ENCODE peak calls at places on chromosome 9, in six cellular contexts. N, U, J, C, O and D are unnamed samples.

GRCh38 chr9:78196258-78196657 is 39.6 kb upstream of the CEP78 start:
- DNase-seq in N (no peak), U (no peak), J (no peak), C (no peak), O (no peak), D (no peak)

GRCh38 chr9:129254566-129255287 is 76.7 kb upstream of the IER5L start:
- DNase-seq in N (no peak), U (no peak), J (no peak), C (no peak), O (no peak), D (no peak)

GRCh38 chr9:89986190-89986589 is 381.4 kb downstream of the GADD45G start:
- DNase-seq in N (no peak), U (no peak), J (no peak), C (no peak), O (no peak), D (no peak)

GRCh38 chr9:127637322-127637847 is 25.3 kb downstream of the STXBP1 start:
- DNase-seq in N (no peak), U (no peak), J (no peak), C (peak; percentile 66), O (no peak), D (no peak)

GRCh38 chr9:99019523-99020331 is 76.0 kb downstream of the COL15A1 start:
- DNase-seq in N (no peak), U (no peak), J (no peak), C (peak; percentile 99), O (no peak), D (no peak)

GRCh38 chr9:114718801-114719221 is 36.8 kb upstream of the TEX48 start:
- DNase-seq in N (no peak), U (no peak), J (peak; percentile 80), C (peak; percentile 45), O (no peak), D (no peak)

GRCh38 chr9:107905313-107906027 is 415.9 kb upstream of the KLF4 start:
- DNase-seq in N (no peak), U (no peak), J (no peak), C (no peak), O (no peak), D (no peak)

GRCh38 chr9:137308102-137308619 is 6.1 kb upstream of the NRARP start:
- DNase-seq in N (peak; percentile 56), U (peak; percentile 8), J (no peak), C (no peak), O (no peak), D (no peak)

GRCh38 chr9:126704157-126704941 is 90.6 kb downstream of the LMX1B start:
- DNase-seq in N (no peak), U (no peak), J (no peak), C (peak; percentile 47), O (no peak), D (peak; percentile 58)

GRCh38 chr9:36855443-36856315 is 178.4 kb downstream of the PAX5 start:
- DNase-seq in N (no peak), U (peak; percentile 50), J (peak; percentile 9), C (no peak), O (no peak), D (no peak)

GRCh38 chr9:37338218-37338617 is 84.3 kb upstream of the GRHPR start:
- DNase-seq in N (no peak), U (no peak), J (no peak), C (no peak), O (no peak), D (no peak)

GRCh38 chr9:130304141-130304540 is 38.6 kb downstream of the HMCN2 start:
- DNase-seq in N (no peak), U (no peak), J (no peak), C (no peak), O (no peak), D (no peak)

DNA sequence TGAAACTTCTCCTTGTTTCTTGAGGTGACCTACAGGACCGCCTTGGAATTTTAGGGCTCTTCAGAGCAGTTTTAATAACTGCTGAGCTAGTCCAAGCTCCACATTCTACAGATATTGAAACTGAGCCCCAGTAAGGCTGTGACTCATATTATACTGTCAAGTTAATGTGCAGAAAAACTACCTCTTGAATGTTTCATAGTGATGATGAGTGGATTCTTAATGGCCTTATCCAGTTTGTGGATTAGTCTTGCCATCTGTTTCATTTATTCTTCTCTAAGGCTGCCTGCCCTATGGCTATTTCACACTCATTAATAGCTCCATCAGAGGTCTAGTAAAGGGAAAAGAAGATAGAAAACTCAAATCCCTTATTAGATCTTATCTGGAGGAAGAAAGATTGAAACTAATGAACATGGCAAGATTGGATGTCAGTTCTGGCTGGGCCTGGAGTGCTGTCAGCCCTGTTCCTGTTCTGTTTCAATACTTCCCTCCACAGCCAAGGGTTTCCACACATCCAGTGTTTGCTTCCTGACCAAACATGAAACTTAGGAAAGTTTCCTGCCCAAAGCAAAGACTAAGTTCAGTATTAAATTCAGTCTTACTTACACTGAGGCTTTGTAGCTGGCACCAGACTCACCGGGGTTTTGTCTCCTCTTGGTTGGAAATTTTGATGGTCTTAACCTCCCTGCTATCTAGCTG is 215.6 kb upstream of the DMAC1 start:
- DNase-seq in N (no peak), U (no peak), J (no peak), C (no peak), O (no peak), D (no peak)
- H3K9me3 ChIP-seq in N (no peaks in the 10 kb centered on the region), U (no peaks in the 10 kb centered on the region), J (no peaks in the 10 kb centered on the region), C (no peaks in the 10 kb centered on the region), O (no peaks in the 10 kb centered on the region), D (no peaks in the 10 kb centered on the region)

DNA sequence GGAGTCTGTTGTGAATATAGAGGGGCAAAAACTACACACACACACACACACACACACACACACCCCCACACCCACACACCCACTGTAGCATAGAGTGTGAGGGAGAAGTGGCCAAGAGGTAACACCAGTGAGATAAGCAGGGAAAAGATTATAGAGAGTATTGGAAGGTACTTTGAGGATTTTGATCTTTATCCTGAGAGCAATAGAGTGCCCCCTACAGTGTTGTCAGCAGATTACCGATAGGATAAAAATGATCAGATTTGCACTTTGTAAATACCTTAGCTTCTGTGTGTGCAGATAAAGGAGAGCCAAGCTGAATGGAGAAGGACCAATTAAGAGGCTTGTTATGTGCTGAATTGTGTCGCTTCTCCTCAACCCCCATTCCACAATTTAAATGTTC is 32.3 kb downstream of the ERCC6L2 start:
- DNase-seq in N (no peak), U (no peak), J (no peak), C (no peak), O (no peak), D (no peak)
- TF ChIP-seq CTCF in N (no peak), U (no peak), J (no peak), C (no peak), O (no peak), D (no peak)

DNA sequence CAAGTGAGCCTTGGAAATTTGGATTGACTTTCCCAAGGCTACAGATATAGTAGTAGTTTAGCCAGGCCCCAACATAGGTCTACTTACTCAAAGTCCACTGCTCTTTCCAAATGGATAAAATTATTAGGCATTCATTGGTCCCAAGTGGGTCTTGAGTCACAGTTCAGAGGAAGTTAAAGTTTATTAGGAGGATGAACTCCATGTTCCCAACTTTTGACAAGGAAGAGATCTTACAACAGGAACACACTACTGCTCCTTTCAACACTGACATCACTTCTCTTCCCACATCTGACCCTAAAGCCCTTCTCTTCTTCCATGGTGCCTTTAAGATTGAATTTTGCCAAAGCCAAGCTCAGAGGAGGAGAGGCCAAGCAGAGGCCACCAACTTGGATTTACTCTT is 234.5 kb upstream of the TRIM32 start:
- DNase-seq in N (no peak), U (no peak), J (no peak), C (no peak), O (no peak), D (no peak)
- H3K9me3 ChIP-seq in N (no peaks in the 10 kb centered on the region), U (no peaks in the 10 kb centered on the region), J (peaks cover 9% of the 10 kb centered on the region), C (no peaks in the 10 kb centered on the region), O (peaks cover 7% of the 10 kb centered on the region), D (no peaks in the 10 kb centered on the region)

DNA sequence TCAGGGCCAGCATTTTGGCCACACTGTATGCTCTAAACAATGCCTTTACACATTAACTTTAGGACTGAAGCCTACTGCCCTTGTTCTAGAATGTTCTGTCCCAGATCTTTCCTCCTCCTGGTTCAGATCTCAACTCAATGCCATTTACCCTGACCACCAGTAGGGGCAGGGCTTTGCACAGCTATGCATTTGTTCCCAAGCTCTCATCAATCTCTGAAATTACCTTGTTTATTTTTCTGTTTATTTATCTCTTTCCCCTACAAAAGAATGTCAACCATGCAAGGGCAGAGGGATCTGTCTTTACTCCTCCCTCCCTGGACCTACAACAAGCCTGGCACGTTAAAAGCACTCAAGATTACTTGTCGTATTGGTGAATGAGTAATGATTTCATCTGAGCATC is 612.9 kb downstream of the BNC2 start:
- DNase-seq in N (no peak), U (no peak), J (no peak), C (no peak), O (no peak), D (no peak)
- TF ChIP-seq CTCF in N (no peak), U (peak; percentile 69), J (no peak), C (peak; percentile 55), O (peak; percentile 18), D (no peak)

GRCh38 chr9:111525056-111525977 is at the start of gene ZNF483:
- DNase-seq in N (peak; percentile 92), U (peak; percentile 91), J (peak; percentile 64), C (peak; percentile 56), O (no peak), D (peak; percentile 77)

GRCh38 chr9:111531716-111532115 is 6.7 kb downstream of the ZNF483 start:
- DNase-seq in N (no peak), U (no peak), J (no peak), C (no peak), O (no peak), D (no peak)

GRCh38 chr9:111533099-111533785 is 8.3 kb downstream of the ZNF483 start:
- DNase-seq in N (no peak), U (no peak), J (no peak), C (peak; percentile 42), O (no peak), D (no peak)

GRCh38 chr9:111527347-111527746 is 2.4 kb downstream of the ZNF483 start:
- DNase-seq in N (no peak), U (no peak), J (no peak), C (peak; percentile 4), O (no peak), D (no peak)

DNA sequence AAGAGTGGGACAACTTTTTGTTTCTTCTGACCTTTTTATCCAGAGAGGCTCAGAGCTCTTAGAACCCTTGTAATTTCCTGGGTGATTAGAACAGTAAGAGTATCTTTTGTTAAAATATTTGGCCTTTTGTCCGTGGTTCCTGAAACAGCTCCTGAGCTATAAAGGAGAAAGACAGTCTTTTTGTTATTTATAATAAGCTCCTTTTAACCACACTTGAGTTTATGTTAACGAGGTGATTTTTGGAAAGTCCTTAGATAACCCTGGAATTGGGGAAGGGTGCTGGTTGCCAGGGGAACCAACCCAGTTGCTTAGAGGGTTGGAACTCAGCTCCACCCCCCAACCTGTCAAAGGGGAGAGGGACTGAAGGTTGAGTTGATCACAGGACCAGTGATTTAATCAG is 4.8 kb downstream of the ZNF483 start:
- DNase-seq in N (no peak), U (no peak), J (no peak), C (no peak), O (no peak), D (no peak)
- H3K9me3 ChIP-seq in N (no peaks in the 10 kb centered on the region), U (no peaks in the 10 kb centered on the region), J (peaks cover 16% of the 10 kb centered on the region), C (no peaks in the 10 kb centered on the region), O (peaks cover 4% of the 10 kb centered on the region), D (peaks cover 5% of the 10 kb centered on the region)

GRCh38 chr9:82606761-82607382 is 456.1 kb downstream of the RASEF start:
- DNase-seq in N (no peak), U (peak; percentile 70), J (no peak), C (peak; percentile 50), O (no peak), D (no peak)
- TF ChIP-seq CTCF in N (no peak), U (peak; percentile 68), J (no peak), C (peak; percentile 64), O (peak; percentile 59), D (peak; percentile 36)